ENCODE peak calls at places on chromosomes 7 and 10, in eight cellular contexts. One of them, this sample, is unnamed.

GRCh38 chr7:95434501-95435421 is at the start of gene PON2:
- DNase-seq in CD4-positive, alpha-beta T cell: peak
- DNase-seq in activated CD8-positive, alpha-beta T cell treated with anti-CD3 and anti-CD28 coated beads for 36 hours: peak
- DNase-seq in psoas muscle: peak
- DNase-seq in hepatocyte: peak
- DNase-seq in stomach: peak
- DNase-seq in lower lobe of right lung: peak
- DNase-seq in LNCaP clone FGC: peak
- DNase-seq in this sample: peak

GRCh38 chr10:32190890-32191491 is 134.8 kb upstream of the KIF5B start:
- DNase-seq in CD4-positive, alpha-beta T cell: no peak
- DNase-seq in activated CD8-positive, alpha-beta T cell treated with anti-CD3 and anti-CD28 coated beads for 36 hours: no peak
- DNase-seq in psoas muscle: no peak
- DNase-seq in hepatocyte: peak
- DNase-seq in stomach: no peak
- DNase-seq in lower lobe of right lung: no peak
- DNase-seq in LNCaP clone FGC: no peak
- DNase-seq in this sample: no peak

GRCh38 chr7:107017965-107018714 is 26.4 kb upstream of the PRKAR2B start:
- DNase-seq in CD4-positive, alpha-beta T cell: no peak
- DNase-seq in activated CD8-positive, alpha-beta T cell treated with anti-CD3 and anti-CD28 coated beads for 36 hours: no peak
- DNase-seq in psoas muscle: no peak
- DNase-seq in hepatocyte: no peak
- DNase-seq in stomach: no peak
- DNase-seq in lower lobe of right lung: no peak
- DNase-seq in LNCaP clone FGC: no peak
- DNase-seq in this sample: no peak

GRCh38 chr10:103890194-103890658 is 27.8 kb downstream of the STN1 start:
- DNase-seq in CD4-positive, alpha-beta T cell: no peak
- DNase-seq in activated CD8-positive, alpha-beta T cell treated with anti-CD3 and anti-CD28 coated beads for 36 hours: peak
- DNase-seq in psoas muscle: no peak
- DNase-seq in hepatocyte: peak
- DNase-seq in stomach: peak
- DNase-seq in lower lobe of right lung: peak
- DNase-seq in LNCaP clone FGC: peak
- DNase-seq in this sample: no peak

GRCh38 chr7:131105803-131106680 is 221.6 kb upstream of the MKLN1 start:
- DNase-seq in CD4-positive, alpha-beta T cell: peak
- DNase-seq in activated CD8-positive, alpha-beta T cell treated with anti-CD3 and anti-CD28 coated beads for 36 hours: peak
- DNase-seq in psoas muscle: peak
- DNase-seq in hepatocyte: peak
- DNase-seq in stomach: peak
- DNase-seq in lower lobe of right lung: peak
- DNase-seq in LNCaP clone FGC: no peak
- DNase-seq in this sample: peak

GRCh38 chr7:157271991-157272324 is 64.8 kb upstream of the DNAJB6 start:
- DNase-seq in CD4-positive, alpha-beta T cell: no peak
- DNase-seq in activated CD8-positive, alpha-beta T cell treated with anti-CD3 and anti-CD28 coated beads for 36 hours: no peak
- DNase-seq in psoas muscle: peak
- DNase-seq in hepatocyte: peak
- DNase-seq in stomach: peak
- DNase-seq in lower lobe of right lung: peak
- DNase-seq in LNCaP clone FGC: peak
- DNase-seq in this sample: no peak

GRCh38 chr10:55203319-55203718 is 402.3 kb upstream of the PCDH15 start:
- DNase-seq in CD4-positive, alpha-beta T cell: no peak
- DNase-seq in activated CD8-positive, alpha-beta T cell treated with anti-CD3 and anti-CD28 coated beads for 36 hours: no peak
- DNase-seq in psoas muscle: no peak
- DNase-seq in hepatocyte: no peak
- DNase-seq in stomach: no peak
- DNase-seq in lower lobe of right lung: no peak
- DNase-seq in LNCaP clone FGC: no peak
- DNase-seq in this sample: no peak

GRCh38 chr10:77687018-77687417 is 49.4 kb upstream of the KCNMA1 start:
- DNase-seq in CD4-positive, alpha-beta T cell: no peak
- DNase-seq in activated CD8-positive, alpha-beta T cell treated with anti-CD3 and anti-CD28 coated beads for 36 hours: no peak
- DNase-seq in psoas muscle: no peak
- DNase-seq in hepatocyte: no peak
- DNase-seq in stomach: no peak
- DNase-seq in lower lobe of right lung: no peak
- DNase-seq in LNCaP clone FGC: no peak
- DNase-seq in this sample: no peak

GRCh38 chr10:116195039-116195438 is 78.0 kb downstream of the GFRA1 start:
- DNase-seq in CD4-positive, alpha-beta T cell: no peak
- DNase-seq in activated CD8-positive, alpha-beta T cell treated with anti-CD3 and anti-CD28 coated beads for 36 hours: no peak
- DNase-seq in psoas muscle: no peak
- DNase-seq in hepatocyte: no peak
- DNase-seq in stomach: no peak
- DNase-seq in lower lobe of right lung: no peak
- DNase-seq in LNCaP clone FGC: no peak
- DNase-seq in this sample: no peak

GRCh38 chr7:85135931-85136330 is 50.9 kb downstream of the SEMA3D start:
- DNase-seq in CD4-positive, alpha-beta T cell: no peak
- DNase-seq in activated CD8-positive, alpha-beta T cell treated with anti-CD3 and anti-CD28 coated beads for 36 hours: no peak
- DNase-seq in psoas muscle: no peak
- DNase-seq in hepatocyte: no peak
- DNase-seq in stomach: no peak
- DNase-seq in lower lobe of right lung: no peak
- DNase-seq in LNCaP clone FGC: no peak
- DNase-seq in this sample: no peak

GRCh38 chr7:88927-89921 is 103.1 kb upstream of the FAM20C start:
- DNase-seq in CD4-positive, alpha-beta T cell: no peak
- DNase-seq in activated CD8-positive, alpha-beta T cell treated with anti-CD3 and anti-CD28 coated beads for 36 hours: peak
- DNase-seq in psoas muscle: peak
- DNase-seq in hepatocyte: peak
- DNase-seq in stomach: peak
- DNase-seq in lower lobe of right lung: no peak
- DNase-seq in LNCaP clone FGC: no peak
- DNase-seq in this sample: peak

GRCh38 chr7:379456-380225 is 89.7 kb downstream of the FOXL3 start:
- DNase-seq in CD4-positive, alpha-beta T cell: no peak
- DNase-seq in activated CD8-positive, alpha-beta T cell treated with anti-CD3 and anti-CD28 coated beads for 36 hours: no peak
- DNase-seq in psoas muscle: peak
- DNase-seq in hepatocyte: no peak
- DNase-seq in stomach: peak
- DNase-seq in lower lobe of right lung: peak
- DNase-seq in LNCaP clone FGC: no peak
- DNase-seq in this sample: no peak

GRCh38 chr7:64630496-64630895 is 35.4 kb upstream of the ZNF107 start:
- DNase-seq in CD4-positive, alpha-beta T cell: no peak
- DNase-seq in activated CD8-positive, alpha-beta T cell treated with anti-CD3 and anti-CD28 coated beads for 36 hours: no peak
- DNase-seq in psoas muscle: no peak
- DNase-seq in hepatocyte: no peak
- DNase-seq in stomach: no peak
- DNase-seq in lower lobe of right lung: no peak
- DNase-seq in LNCaP clone FGC: peak
- DNase-seq in this sample: no peak
- TF ChIP-seq CTCF in CD4-positive, alpha-beta T cell: peak
- TF ChIP-seq CTCF in activated CD8-positive, alpha-beta T cell treated with anti-CD3 and anti-CD28 coated beads for 36 hours: peak
- TF ChIP-seq CTCF in psoas muscle: peak
- TF ChIP-seq CTCF in hepatocyte: no peak
- TF ChIP-seq CTCF in stomach: no peak
- TF ChIP-seq CTCF in lower lobe of right lung: peak
- TF ChIP-seq CTCF in LNCaP clone FGC: peak
- TF ChIP-seq CTCF in this sample: no peak

GRCh38 chr7:40059057-40059456 is 75.4 kb downstream of the MPLKIP start:
- DNase-seq in CD4-positive, alpha-beta T cell: no peak
- DNase-seq in activated CD8-positive, alpha-beta T cell treated with anti-CD3 and anti-CD28 coated beads for 36 hours: no peak
- DNase-seq in psoas muscle: no peak
- DNase-seq in hepatocyte: no peak
- DNase-seq in stomach: no peak
- DNase-seq in lower lobe of right lung: no peak
- DNase-seq in LNCaP clone FGC: no peak
- DNase-seq in this sample: no peak

GRCh38 chr7:40057292-40057691 is 77.1 kb downstream of the MPLKIP start:
- DNase-seq in CD4-positive, alpha-beta T cell: no peak
- DNase-seq in activated CD8-positive, alpha-beta T cell treated with anti-CD3 and anti-CD28 coated beads for 36 hours: no peak
- DNase-seq in psoas muscle: no peak
- DNase-seq in hepatocyte: peak
- DNase-seq in stomach: no peak
- DNase-seq in lower lobe of right lung: no peak
- DNase-seq in LNCaP clone FGC: no peak
- DNase-seq in this sample: no peak

GRCh38 chr7:40058636-40059035 is 75.8 kb downstream of the MPLKIP start:
- DNase-seq in CD4-positive, alpha-beta T cell: no peak
- DNase-seq in activated CD8-positive, alpha-beta T cell treated with anti-CD3 and anti-CD28 coated beads for 36 hours: no peak
- DNase-seq in psoas muscle: no peak
- DNase-seq in hepatocyte: no peak
- DNase-seq in stomach: no peak
- DNase-seq in lower lobe of right lung: no peak
- DNase-seq in LNCaP clone FGC: no peak
- DNase-seq in this sample: no peak

DNA sequence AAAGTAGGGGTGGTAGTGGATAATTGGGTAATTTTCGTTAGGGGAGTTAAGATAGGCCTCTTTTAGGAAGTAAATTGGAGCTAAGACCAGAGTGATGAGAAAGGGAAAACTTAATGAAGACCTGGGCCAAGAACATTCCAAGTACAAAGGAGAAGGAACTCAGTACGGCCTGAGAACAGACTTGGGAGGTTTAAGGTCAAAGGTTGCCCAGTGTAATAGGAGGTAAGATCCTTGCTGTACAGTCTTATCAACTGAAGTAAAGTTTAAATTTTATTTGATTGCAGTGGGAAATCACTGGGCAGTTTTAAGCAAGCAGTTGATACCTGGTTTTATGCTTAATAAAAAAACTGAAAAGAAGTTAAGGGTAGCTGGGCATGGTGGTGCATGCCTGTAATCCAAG is 76.4 kb downstream of the MPLKIP start:
- DNase-seq in CD4-positive, alpha-beta T cell: no peak
- DNase-seq in activated CD8-positive, alpha-beta T cell treated with anti-CD3 and anti-CD28 coated beads for 36 hours: no peak
- DNase-seq in psoas muscle: no peak
- DNase-seq in hepatocyte: no peak
- DNase-seq in stomach: no peak
- DNase-seq in lower lobe of right lung: no peak
- DNase-seq in LNCaP clone FGC: no peak
- DNase-seq in this sample: no peak
- TF ChIP-seq CTCF in CD4-positive, alpha-beta T cell: no peak
- TF ChIP-seq CTCF in activated CD8-positive, alpha-beta T cell treated with anti-CD3 and anti-CD28 coated beads for 36 hours: no peak
- TF ChIP-seq CTCF in psoas muscle: no peak
- TF ChIP-seq CTCF in hepatocyte: no peak
- TF ChIP-seq CTCF in stomach: no peak
- TF ChIP-seq CTCF in lower lobe of right lung: no peak
- TF ChIP-seq CTCF in LNCaP clone FGC: no peak
- TF ChIP-seq CTCF in this sample: no peak

DNA sequence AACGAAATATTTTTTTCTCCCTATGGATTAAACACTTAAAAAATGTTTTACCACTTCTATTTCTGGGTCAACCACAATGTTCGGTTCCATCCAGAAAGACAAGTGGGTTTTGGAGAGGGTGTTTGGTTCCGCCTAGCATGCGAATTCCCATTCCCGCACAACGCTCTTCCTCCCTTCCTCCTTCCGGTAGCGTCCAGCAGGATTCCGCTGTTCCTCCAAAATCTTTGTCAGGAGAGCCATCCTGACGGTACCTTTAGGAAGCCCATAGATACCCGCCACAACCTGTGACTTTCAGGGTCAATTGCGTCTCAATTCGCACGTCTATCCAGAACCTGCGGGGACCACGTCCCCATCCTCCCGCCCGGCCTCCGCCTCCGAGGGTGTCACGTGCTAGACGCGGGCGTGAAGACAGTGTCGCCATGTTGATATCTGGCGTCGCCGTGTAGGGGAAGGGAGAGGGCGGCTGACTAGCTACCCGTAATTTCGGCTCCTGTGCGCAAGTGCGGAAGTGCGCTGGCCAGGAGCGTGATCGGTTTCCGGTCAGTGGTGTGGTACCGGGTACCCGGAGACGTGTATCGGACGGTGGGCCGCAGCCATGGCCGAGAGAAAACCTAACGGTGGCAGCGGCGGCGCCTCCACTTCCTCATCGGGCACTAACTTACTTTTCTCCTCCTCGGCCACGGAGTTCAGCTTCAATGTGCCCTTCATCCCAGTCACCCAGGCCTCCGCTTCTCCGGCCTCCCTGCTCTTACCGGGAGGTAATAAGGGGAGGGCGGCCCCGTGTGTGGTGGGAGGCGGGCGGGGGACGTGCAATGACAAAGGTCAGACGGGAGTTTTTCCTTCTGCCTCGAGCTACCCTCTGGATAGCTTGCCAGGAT is at the start of gene SEC23IP:
- DNase-seq in CD4-positive, alpha-beta T cell: peak
- DNase-seq in activated CD8-positive, alpha-beta T cell treated with anti-CD3 and anti-CD28 coated beads for 36 hours: peak
- DNase-seq in psoas muscle: peak
- DNase-seq in hepatocyte: peak
- DNase-seq in stomach: peak
- DNase-seq in lower lobe of right lung: peak
- DNase-seq in LNCaP clone FGC: peak
- DNase-seq in this sample: peak
- TF ChIP-seq CTCF in CD4-positive, alpha-beta T cell: no peak
- TF ChIP-seq CTCF in activated CD8-positive, alpha-beta T cell treated with anti-CD3 and anti-CD28 coated beads for 36 hours: no peak
- TF ChIP-seq CTCF in psoas muscle: no peak
- TF ChIP-seq CTCF in hepatocyte: no peak
- TF ChIP-seq CTCF in stomach: no peak
- TF ChIP-seq CTCF in lower lobe of right lung: no peak
- TF ChIP-seq CTCF in LNCaP clone FGC: no peak
- TF ChIP-seq CTCF in this sample: no peak

GRCh38 chr7:28754027-28754426 is 204.1 kb downstream of the TRIL start:
- DNase-seq in CD4-positive, alpha-beta T cell: no peak
- DNase-seq in activated CD8-positive, alpha-beta T cell treated with anti-CD3 and anti-CD28 coated beads for 36 hours: no peak
- DNase-seq in psoas muscle: no peak
- DNase-seq in hepatocyte: no peak
- DNase-seq in stomach: no peak
- DNase-seq in lower lobe of right lung: no peak
- DNase-seq in LNCaP clone FGC: no peak
- DNase-seq in this sample: no peak
- TF ChIP-seq CTCF in CD4-positive, alpha-beta T cell: no peak
- TF ChIP-seq CTCF in activated CD8-positive, alpha-beta T cell treated with anti-CD3 and anti-CD28 coated beads for 36 hours: no peak
- TF ChIP-seq CTCF in psoas muscle: no peak
- TF ChIP-seq CTCF in hepatocyte: no peak
- TF ChIP-seq CTCF in stomach: no peak
- TF ChIP-seq CTCF in lower lobe of right lung: no peak
- TF ChIP-seq CTCF in LNCaP clone FGC: peak
- TF ChIP-seq CTCF in this sample: no peak

DNA sequence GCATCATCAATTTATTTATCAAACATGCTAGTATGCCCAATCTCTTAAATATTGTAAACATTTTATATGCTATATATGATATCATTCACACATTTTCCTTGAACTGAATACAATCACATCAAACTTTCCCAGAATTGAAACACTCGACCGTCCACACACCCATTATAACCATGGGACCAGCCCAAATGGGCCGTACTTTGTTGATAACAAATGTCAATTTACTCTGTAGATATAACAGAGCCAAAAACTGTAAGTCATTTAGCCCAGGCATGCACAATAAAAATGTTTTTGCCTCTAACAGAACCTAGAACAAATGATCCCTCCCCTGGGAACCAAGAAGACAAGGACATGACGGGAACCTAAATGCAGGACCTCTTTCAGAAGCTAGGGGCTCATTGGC is 683 bp upstream of the ANKRD22 start:
- DNase-seq in CD4-positive, alpha-beta T cell: no peak
- DNase-seq in activated CD8-positive, alpha-beta T cell treated with anti-CD3 and anti-CD28 coated beads for 36 hours: no peak
- DNase-seq in psoas muscle: no peak
- DNase-seq in hepatocyte: no peak
- DNase-seq in stomach: peak
- DNase-seq in lower lobe of right lung: no peak
- DNase-seq in LNCaP clone FGC: no peak
- DNase-seq in this sample: no peak
- TF ChIP-seq CTCF in CD4-positive, alpha-beta T cell: no peak
- TF ChIP-seq CTCF in activated CD8-positive, alpha-beta T cell treated with anti-CD3 and anti-CD28 coated beads for 36 hours: no peak
- TF ChIP-seq CTCF in psoas muscle: no peak
- TF ChIP-seq CTCF in hepatocyte: no peak
- TF ChIP-seq CTCF in stomach: no peak
- TF ChIP-seq CTCF in lower lobe of right lung: no peak
- TF ChIP-seq CTCF in LNCaP clone FGC: no peak
- TF ChIP-seq CTCF in this sample: no peak

This sample was measured in omental fat pad.